ENCODE peak calls at places on chromosomes 12 and 14, in eight cellular contexts. Q, C, L, J, S, R, N and E are unnamed samples.

GRCh38 chr14:88168498-88169165 is 154.4 kb downstream of the KCNK10 start:
- DNase-seq in Q (no peak), C (peak; percentile 51), L (no peak), J (peak; percentile 55), S (no peak), R (no peak), N (peak; percentile 69), E (peak; percentile 38)

GRCh38 chr14:98974113-98974512 is 297.9 kb downstream of the BCL11B start:
- DNase-seq in Q (no peak), C (no peak), L (no peak), J (no peak), S (no peak), R (no peak), N (no peak), E (no peak)

GRCh38 chr14:92693998-92694780 is 54.2 kb downstream of the LGMN start:
- DNase-seq in Q (peak; percentile 46), C (no peak), L (peak; percentile 68), J (no peak), S (no peak), R (no peak), N (no peak), E (no peak)

GRCh38 chr12:14774944-14775651 is 28.2 kb downstream of the WBP11 start:
- DNase-seq in Q (peak; percentile 73), C (peak; percentile 20), L (peak; percentile 51), J (peak; percentile 37), S (peak; percentile 75), R (peak; percentile 75), N (no peak), E (peak; percentile 42)

GRCh38 chr12:6438345-6438744 is 6.4 kb upstream of the CD27 start:
- DNase-seq in Q (no peak), C (no peak), L (no peak), J (no peak), S (peak; percentile 31), R (no peak), N (no peak), E (no peak)

GRCh38 chr12:109735051-109735521 is 21.5 kb downstream of the FAM222A start:
- DNase-seq in Q (peak; percentile 12), C (no peak), L (no peak), J (no peak), S (peak; percentile 33), R (peak; percentile 37), N (no peak), E (no peak)

GRCh38 chr12:113932411-113933196 is 33.5 kb downstream of the RBM19 start:
- DNase-seq in Q (no peak), C (no peak), L (no peak), J (no peak), S (no peak), R (no peak), N (no peak), E (no peak)

GRCh38 chr14:85527458-85527857 is 2.5 kb upstream of the FLRT2 start:
- DNase-seq in Q (no peak), C (no peak), L (no peak), J (no peak), S (no peak), R (no peak), N (no peak), E (no peak)

GRCh38 chr14:63962896-63963295 is 110.1 kb downstream of the SYNE2 start:
- DNase-seq in Q (no peak), C (no peak), L (no peak), J (no peak), S (no peak), R (no peak), N (peak; percentile 24), E (no peak)

GRCh38 chr12:132771126-132771838 is 9.7 kb upstream of the ANKLE2 start:
- DNase-seq in Q (no peak), C (peak; percentile 58), L (no peak), J (peak; percentile 44), S (no peak), R (no peak), N (no peak), E (no peak)

GRCh38 chr12:66776974-66777373 is 98.1 kb upstream of the GRIP1 start:
- DNase-seq in Q (no peak), C (peak; percentile 26), L (no peak), J (peak; percentile 40), S (no peak), R (no peak), N (no peak), E (no peak)

GRCh38 chr12:104080764-104081163 is 16.4 kb downstream of the HCFC2 start:
- DNase-seq in Q (no peak), C (no peak), L (no peak), J (no peak), S (no peak), R (no peak), N (no peak), E (no peak)

GRCh38 chr14:95037273-95037672 is 120.1 kb downstream of the DICER1 start:
- DNase-seq in Q (no peak), C (no peak), L (no peak), J (peak; percentile 6), S (no peak), R (peak; percentile 26), N (no peak), E (no peak)

GRCh38 chr14:69183735-69184134 is 7.6 kb upstream of the EXD2 start:
- DNase-seq in Q (no peak), C (no peak), L (no peak), J (no peak), S (no peak), R (no peak), N (no peak), E (no peak)

GRCh38 chr12:110316861-110317260 is 35.8 kb downstream of the ATP2A2 start:
- DNase-seq in Q (no peak), C (no peak), L (no peak), J (no peak), S (no peak), R (no peak), N (no peak), E (no peak)

DNA sequence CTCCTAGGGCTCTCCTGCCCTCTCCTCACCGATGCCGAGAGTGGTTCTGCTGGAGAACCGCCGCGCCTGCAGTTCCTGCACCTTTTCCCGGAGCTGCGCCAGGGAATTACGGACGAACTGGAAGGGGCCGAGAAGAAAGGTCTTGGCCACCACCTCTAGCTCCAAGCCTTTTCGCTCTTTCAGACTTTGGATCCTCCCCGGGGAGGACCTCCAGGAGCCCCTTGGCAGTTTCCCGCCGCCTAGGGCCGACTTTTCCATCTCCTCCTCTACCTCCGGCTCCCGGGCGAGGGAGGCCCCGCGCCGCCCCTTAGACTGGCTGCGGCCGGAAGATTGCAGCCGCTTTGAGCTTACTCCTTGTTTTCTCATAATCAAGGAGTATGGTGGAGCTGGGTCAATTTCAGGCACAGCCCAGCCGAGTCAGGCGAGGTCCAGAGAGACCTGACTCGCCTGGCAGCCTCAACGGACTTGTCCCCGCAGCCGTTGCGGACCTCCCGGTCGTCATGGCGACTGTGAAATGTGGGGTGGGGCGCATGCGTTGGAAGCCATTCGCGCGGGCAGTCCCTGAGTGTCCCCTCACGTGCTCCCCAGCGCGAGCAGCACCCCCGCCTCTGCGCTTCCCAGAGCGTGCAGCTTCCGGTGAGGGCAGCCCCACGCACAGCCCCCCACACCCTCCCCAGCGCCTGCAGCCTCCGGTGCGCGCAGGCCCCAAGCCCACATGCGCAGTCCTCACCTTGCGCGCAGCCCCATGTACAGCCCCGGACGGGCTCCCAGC is at the start of gene DPY19L2:
- DNase-seq in Q (peak; percentile 64), C (peak; percentile 16), L (no peak), J (peak; percentile 56), S (peak; percentile 78), R (peak; percentile 56), N (peak; percentile 76), E (peak; percentile 50)
- H3K4me3 ChIP-seq in Q (peak within 1 kb of the TSS; percentile 68), C (no peak within 1 kb of the TSS), L (no peak within 1 kb of the TSS), J (peak within 1 kb of the TSS; percentile 68), S (peak within 1 kb of the TSS; percentile 38), R (peak within 1 kb of the TSS; percentile 33), N (peak within 1 kb of the TSS; percentile 68), E (peak within 1 kb of the TSS; percentile 64)

GRCh38 chr12:122030427-122030825 is 8.7 kb downstream of the BCL7A start:
- DNase-seq in Q (no peak), C (no peak), L (no peak), J (no peak), S (no peak), R (no peak), N (no peak), E (no peak)

GRCh38 chr12:122028601-122029560 is 7.2 kb downstream of the BCL7A start:
- DNase-seq in Q (no peak), C (no peak), L (no peak), J (no peak), S (no peak), R (no peak), N (no peak), E (no peak)

GRCh38 chr12:122029620-122030426 is 8.1 kb downstream of the BCL7A start:
- DNase-seq in Q (no peak), C (no peak), L (no peak), J (no peak), S (no peak), R (no peak), N (no peak), E (peak; percentile 39)

GRCh38 chr12:122026706-122027328 is 5.1 kb downstream of the BCL7A start:
- DNase-seq in Q (no peak), C (no peak), L (no peak), J (no peak), S (no peak), R (no peak), N (no peak), E (no peak)

DNA sequence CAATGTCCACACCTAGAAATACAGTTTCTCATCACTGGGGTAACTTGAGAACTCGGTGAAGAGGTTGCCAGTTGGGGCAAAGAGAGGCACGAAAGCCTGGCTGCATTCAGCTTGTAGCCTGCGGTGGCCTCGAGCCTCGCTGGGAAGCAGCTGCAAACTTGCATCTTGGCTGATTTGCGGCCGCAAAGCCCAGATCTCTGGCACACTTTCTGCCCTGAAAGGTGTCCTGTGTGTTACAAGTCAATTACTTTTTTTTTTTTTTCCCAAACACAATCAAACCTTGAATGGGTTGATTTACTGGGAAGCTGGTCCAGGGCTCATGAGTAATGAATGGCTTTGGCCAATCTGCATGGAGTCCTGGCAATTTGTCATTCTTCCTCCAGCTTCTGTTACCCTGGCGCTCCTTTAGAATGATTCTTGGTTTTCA is 6.5 kb downstream of the BCL7A start:
- DNase-seq in Q (no peak), C (no peak), L (no peak), J (no peak), S (no peak), R (no peak), N (peak; percentile 77), E (no peak)
- H3K27ac ChIP-seq in Q (no peak overlapping the region), C (no peak overlapping the region), L (no peak overlapping the region), J (no peak overlapping the region), S (peak overlapping the region; percentile 68), R (no peak overlapping the region), N (no peak overlapping the region), E (no peak overlapping the region)

GRCh38 chr14:76956253-76957090 is 72.0 kb downstream of the IRF2BPL start:
- DNase-seq in Q (peak; percentile 97), C (peak; percentile 84), L (peak; percentile 92), J (peak; percentile 85), S (peak; percentile 93), R (peak; percentile 90), N (peak; percentile 88), E (peak; percentile 91)
- H3K4me3 ChIP-seq in Q (no peak overlapping the region), C (peak overlapping the region; percentile 64), L (peak overlapping the region; percentile 48), J (peak overlapping the region; percentile 74), S (no peak overlapping the region), R (peak overlapping the region; percentile 38), N (peak overlapping the region; percentile 54), E (peak overlapping the region; percentile 6)

GRCh38 chr12:118398878-118399277 is 22.5 kb downstream of the SUDS3 start:
- DNase-seq in Q (no peak), C (no peak), L (no peak), J (no peak), S (no peak), R (no peak), N (no peak), E (no peak)
- H3K27ac ChIP-seq in Q (no peak overlapping the region), C (no peak overlapping the region), L (no peak overlapping the region), J (no peak overlapping the region), S (no peak overlapping the region), R (no peak overlapping the region), N (no peak overlapping the region), E (no peak overlapping the region)